ENCODE peak calls at places on chromosome 12, in four cellular contexts. O, W, X and Q are unnamed samples.

GRCh38 chr12:68163546-68164210 is 4.1 kb upstream of the IFNG start:
- DNase-seq in O (no peak), W (no peak), X (no peak), Q (no peak)

GRCh38 chr12:58916153-58916709 is 4.1 kb downstream of the LRIG3 start:
- DNase-seq in O (no peak), W (no peak), X (no peak), Q (no peak)

GRCh38 chr12:8609061-8609570 is 3.5 kb downstream of the AICDA start:
- DNase-seq in O (no peak), W (peak), X (no peak), Q (peak)

GRCh38 chr12:31591308-31591901 is 469 bp upstream of the DENND5B start:
- DNase-seq in O (no peak), W (peak), X (no peak), Q (no peak)

GRCh38 chr12:104294845-104295674 is 8.5 kb upstream of the EID3 start:
- DNase-seq in O (no peak), W (peak), X (no peak), Q (no peak)

GRCh38 chr12:95396849-95397498 is 77.0 kb upstream of the METAP2 start:
- DNase-seq in O (no peak), W (peak), X (no peak), Q (peak)

GRCh38 chr12:10554228-10554970 is 48.7 kb downstream of the EIF2S3B start:
- DNase-seq in O (no peak), W (no peak), X (no peak), Q (no peak)

GRCh38 chr12:11648514-11649412 is 711 bp upstream of the ETV6 start:
- DNase-seq in O (peak), W (peak), X (peak), Q (peak)

GRCh38 chr12:123231931-123232330 is 1.0 kb downstream of the MPHOSPH9 start:
- DNase-seq in O (no peak), W (no peak), X (no peak), Q (no peak)

GRCh38 chr12:28242888-28243633 is 52.8 kb downstream of the CCDC91 start:
- DNase-seq in O (no peak), W (peak), X (no peak), Q (no peak)

GRCh38 chr12:2287589-2287988 is 234.8 kb downstream of the CACNA1C start:
- DNase-seq in O (no peak), W (no peak), X (no peak), Q (no peak)

GRCh38 chr12:91551242-91551641 is 368.6 kb upstream of the DCN start:
- DNase-seq in O (no peak), W (no peak), X (no peak), Q (no peak)

GRCh38 chr12:122732170-122732569 is 1.5 kb upstream of the HCAR1 start:
- DNase-seq in O (no peak), W (peak), X (no peak), Q (no peak)

GRCh38 chr12:116142936-116143882 is 134.3 kb downstream of the MED13L start:
- DNase-seq in O (no peak), W (peak), X (no peak), Q (peak)

GRCh38 chr12:47231456-47231855 is 151.7 kb upstream of the AMIGO2 start:
- DNase-seq in O (no peak), W (no peak), X (no peak), Q (no peak)

GRCh38 chr12:90630006-90630405 is 325.0 kb downstream of the CCER1 start:
- DNase-seq in O (no peak), W (no peak), X (no peak), Q (no peak)

GRCh38 chr12:109098142-109098652 is 800 bp downstream of the UNG start:
- DNase-seq in O (no peak), W (peak), X (peak), Q (peak)

GRCh38 chr12:19614601-19615442 is 175.5 kb downstream of the AEBP2 start:
- DNase-seq in O (no peak), W (peak), X (no peak), Q (no peak)

GRCh38 chr12:109962388-109962787 is 33.8 kb downstream of the GIT2 start:
- DNase-seq in O (no peak), W (no peak), X (no peak), Q (no peak)

DNA sequence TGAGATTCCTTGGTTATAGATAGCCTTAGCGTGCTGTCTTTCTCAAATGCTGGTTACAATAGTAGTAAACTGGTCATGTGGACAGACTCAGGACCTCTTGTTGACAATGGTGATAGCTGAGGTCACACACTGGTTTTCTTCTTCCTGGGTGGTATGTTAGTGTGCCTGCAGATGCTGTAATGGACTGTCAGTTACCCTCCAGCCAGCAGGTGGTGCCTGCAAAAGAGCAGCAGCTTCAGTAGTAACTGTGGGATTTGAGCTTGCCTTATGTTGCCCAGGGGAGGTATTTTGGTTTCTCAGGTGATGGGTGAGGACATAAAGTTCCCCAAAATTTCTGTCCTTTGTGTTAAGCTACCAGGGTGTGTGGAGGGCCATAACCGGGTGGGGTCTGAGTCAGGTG is 33.7 kb upstream of the SCAF11 start:
- DNase-seq in O (no peak), W (no peak), X (no peak), Q (no peak)
- TF ChIP-seq CTCF in O (peak), W (no peak), X (no peak), Q (no peak)

DNA sequence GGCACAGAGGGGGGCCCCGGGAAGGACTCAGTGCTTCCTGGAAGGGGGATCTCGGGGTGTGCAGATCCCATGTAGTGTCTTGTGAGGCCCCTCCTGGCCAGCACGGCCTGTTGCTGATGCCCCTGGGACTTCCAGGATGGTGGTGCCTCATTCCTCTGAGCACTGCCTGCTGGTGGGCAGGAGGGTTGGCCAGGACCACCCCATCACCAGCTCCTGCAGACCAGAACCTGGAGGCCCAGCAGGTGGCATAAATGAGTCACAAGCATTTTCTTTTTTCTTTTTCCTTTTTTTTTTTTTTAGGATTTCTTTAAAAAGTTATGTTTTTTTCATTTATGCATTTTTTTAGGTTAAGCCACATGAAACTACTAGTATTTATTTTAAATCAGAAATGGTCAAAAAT is 8.0 kb downstream of the MMP17 start:
- DNase-seq in O (no peak), W (no peak), X (no peak), Q (no peak)
- TF ChIP-seq CTCF in O (no peak), W (peak), X (peak), Q (peak)

DNA sequence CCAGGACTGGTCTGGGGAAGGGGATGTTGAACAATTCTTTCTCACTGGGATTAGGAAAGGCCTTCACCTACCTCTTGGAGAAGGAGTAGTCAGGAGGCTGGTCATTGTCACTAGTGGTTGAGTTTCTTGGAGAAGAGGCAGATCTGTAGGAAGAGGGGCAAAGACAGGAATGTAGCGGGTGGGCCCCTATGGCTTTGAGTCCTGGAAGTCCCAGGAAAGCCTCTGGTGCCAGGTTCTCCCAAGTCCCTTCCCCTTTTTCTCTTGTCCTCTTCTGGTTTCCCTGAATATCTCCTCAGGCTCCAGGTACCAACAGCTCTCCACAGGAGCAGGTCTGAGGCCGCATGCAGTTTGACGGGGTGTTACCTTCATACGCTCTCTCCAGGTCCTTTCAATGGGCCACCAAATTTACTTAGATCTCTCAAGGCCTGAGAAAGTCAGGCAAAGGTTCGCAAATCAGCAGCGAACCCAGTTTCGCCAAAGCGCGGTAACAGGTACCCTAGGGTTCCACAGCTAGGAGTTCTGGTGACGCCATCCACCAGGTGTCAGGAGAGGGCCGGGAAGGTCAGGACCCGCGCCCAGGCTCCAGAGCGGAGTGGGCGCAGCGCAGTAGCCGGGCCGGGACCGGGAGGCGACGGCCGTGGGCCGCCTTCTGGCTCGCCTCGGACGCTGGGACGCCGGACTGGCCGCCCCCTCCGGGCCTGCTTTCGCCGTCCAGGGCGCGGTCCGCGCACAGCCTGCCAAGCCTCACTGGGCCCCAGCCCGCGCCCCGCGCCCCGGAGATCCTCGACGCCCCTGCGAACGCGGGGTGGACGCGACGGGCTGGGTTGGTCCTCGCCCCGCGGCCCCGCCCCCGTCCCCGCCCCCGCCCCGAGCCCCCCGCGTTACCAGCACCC is 795 bp downstream of the SMAGP start:
- DNase-seq in O (peak), W (peak), X (peak), Q (no peak)
- TF ChIP-seq CTCF in O (peak), W (peak), X (peak), Q (peak)

GRCh38 chr12:132955094-132955932 is 793 bp downstream of the ZNF605 start:
- DNase-seq in O (no peak), W (peak), X (no peak), Q (peak)
- TF ChIP-seq CTCF in O (no peak), W (no peak), X (no peak), Q (peak)

GRCh38 chr12:124278389-124279101 is 16.3 kb upstream of the RFLNA start:
- DNase-seq in O (no peak), W (no peak), X (no peak), Q (no peak)
- TF ChIP-seq CTCF in O (no peak), W (no peak), X (no peak), Q (no peak)

DNA sequence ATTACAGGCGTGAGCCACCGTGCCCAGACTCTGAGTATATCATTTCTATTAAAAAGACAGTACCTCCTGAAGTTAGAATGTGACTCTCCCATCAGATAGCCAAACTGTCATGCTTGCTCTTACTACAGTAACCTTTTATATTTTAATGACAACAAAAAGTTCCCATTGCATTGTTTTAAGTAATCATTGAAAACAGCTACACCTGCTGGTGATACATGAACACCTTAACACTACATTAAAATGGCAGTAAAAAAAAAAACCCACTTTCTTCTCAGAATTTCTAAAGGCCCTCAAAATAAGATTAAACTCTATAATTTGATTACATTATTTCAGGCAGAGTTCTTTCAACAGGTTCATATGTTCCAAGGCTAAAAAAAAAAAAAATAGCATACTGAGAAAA is 76.7 kb downstream of the SH2B3 start:
- DNase-seq in O (no peak), W (no peak), X (no peak), Q (no peak)
- TF ChIP-seq CTCF in O (no peak), W (peak), X (no peak), Q (peak)

GRCh38 chr12:81798294-81798693 is 39.1 kb upstream of the PPFIA2 start:
- DNase-seq in O (no peak), W (no peak), X (no peak), Q (no peak)

GRCh38 chr12:81800298-81801148 is 41.4 kb upstream of the PPFIA2 start:
- DNase-seq in O (no peak), W (peak), X (no peak), Q (no peak)

GRCh38 chr12:81792666-81793065 is 33.5 kb upstream of the PPFIA2 start:
- DNase-seq in O (no peak), W (no peak), X (no peak), Q (no peak)

DNA sequence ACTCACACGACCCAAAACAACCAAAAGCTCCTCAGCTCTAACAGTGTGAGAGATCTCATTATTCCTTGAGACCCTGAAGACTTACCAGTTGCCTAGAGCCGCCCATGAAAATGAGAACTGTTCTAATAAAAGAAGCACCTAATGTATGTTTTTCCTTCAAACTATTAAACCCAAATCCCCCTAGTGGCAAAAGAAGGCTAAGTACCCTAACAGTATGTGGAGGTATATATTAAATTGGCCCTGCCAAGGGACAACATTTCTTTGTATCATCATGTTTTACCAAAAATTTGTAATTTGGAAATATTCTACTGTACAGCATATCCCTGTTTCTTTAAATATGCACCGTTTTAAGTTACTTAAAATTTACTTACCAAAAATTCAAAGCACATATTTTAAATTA is 38.0 kb upstream of the PPFIA2 start:
- DNase-seq in O (no peak), W (peak), X (no peak), Q (no peak)
- TF ChIP-seq CTCF in O (no peak), W (peak), X (no peak), Q (peak)

GRCh38 chr12:130220361-130220760 is 58.1 kb downstream of the FZD10 start:
- DNase-seq in O (no peak), W (no peak), X (no peak), Q (no peak)

GRCh38 chr12:130225347-130225746 is 63.1 kb downstream of the FZD10 start:
- DNase-seq in O (no peak), W (no peak), X (no peak), Q (no peak)

GRCh38 chr12:130224613-130225012 is 62.3 kb downstream of the FZD10 start:
- DNase-seq in O (no peak), W (no peak), X (no peak), Q (no peak)

GRCh38 chr12:130223767-130224244 is 61.5 kb downstream of the FZD10 start:
- DNase-seq in O (no peak), W (no peak), X (no peak), Q (no peak)

GRCh38 chr12:130222519-130223255 is 60.4 kb downstream of the FZD10 start:
- DNase-seq in O (peak), W (no peak), X (no peak), Q (no peak)
- TF ChIP-seq CTCF in O (peak), W (no peak), X (no peak), Q (no peak)

DNA sequence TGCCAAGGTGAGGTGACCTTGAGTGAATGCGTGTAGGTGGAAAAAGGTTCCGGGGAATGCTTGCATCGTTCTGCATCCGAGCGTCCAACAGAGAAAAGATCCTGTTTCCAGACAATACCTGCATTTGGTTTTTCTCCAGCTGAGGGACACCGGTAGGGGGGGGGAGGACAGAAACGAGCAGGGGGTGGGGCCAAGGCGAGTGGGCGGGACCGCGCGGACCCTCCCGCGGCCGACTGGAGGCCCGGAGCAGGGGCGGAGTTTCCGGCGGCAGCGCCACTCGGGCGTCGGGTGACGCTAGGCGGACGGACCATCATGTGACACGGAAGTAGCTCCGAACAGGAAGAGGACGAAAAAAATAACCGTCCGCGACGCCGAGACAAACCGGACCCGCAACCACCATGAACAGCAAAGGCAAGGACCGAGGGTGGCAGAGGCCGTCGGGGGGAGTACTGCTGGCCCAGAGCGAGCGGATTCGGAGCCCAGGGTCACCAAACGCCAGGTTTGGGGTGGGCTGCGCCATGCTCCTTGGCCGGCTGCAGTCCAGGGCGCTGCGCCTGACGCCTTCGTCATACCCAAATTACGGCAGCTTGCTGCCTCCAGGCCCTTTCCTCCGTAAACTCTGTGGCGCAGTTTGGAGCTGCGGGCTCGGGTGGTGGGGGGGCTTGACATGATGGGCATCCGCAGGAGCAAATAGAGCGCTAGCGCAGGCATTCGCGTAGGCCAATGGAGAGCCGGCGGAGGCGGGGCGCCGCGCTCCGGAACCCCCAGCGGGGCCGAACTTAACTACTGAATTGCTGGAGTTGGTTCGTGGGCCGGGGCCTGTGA is at the start of gene DAZAP2:
- DNase-seq in O (peak), W (peak), X (peak), Q (peak)
- TF ChIP-seq CTCF in O (peak), W (peak), X (peak), Q (peak)

GRCh38 chr12:85642810-85643209 is 193.4 kb downstream of the RASSF9 start:
- DNase-seq in O (no peak), W (peak), X (no peak), Q (peak)
- TF ChIP-seq CTCF in O (no peak), W (peak), X (no peak), Q (peak)